ENCODE peak calls at places on chromosomes 16 and 17, in ten cellular contexts. R is A549, L is ovary, U is prostate gland, K is IMR-90, P is heart left ventricle, Y is tibial nerve, A is HCT116, T is Peyer's patch, C is lower leg skin. J is an unnamed sample.

GRCh38 chr17:27315322-27315721 is 21.4 kb downstream of the WSB1 start:
- DNase-seq in R (no peak), L (peak; percentile 67), U (peak; percentile 77), K (peak; percentile 94), P (peak; percentile 90), Y (peak; percentile 76), A (no peak), T (peak; percentile 70), C (no peak), J (peak; percentile 67)

GRCh38 chr17:59451706-59452105 is 113.7 kb upstream of the DHX40 start:
- DNase-seq in R (no peak), L (no peak), U (no peak), K (peak; percentile 77), P (no peak), Y (no peak), A (no peak), T (no peak), C (no peak), J (no peak)

GRCh38 chr16:73020409-73020884 is 27.5 kb downstream of the ZFHX3 start:
- DNase-seq in R (peak; percentile 84), L (no peak), U (peak; percentile 58), K (peak; percentile 92), P (peak; percentile 90), Y (peak; percentile 73), A (peak; percentile 72), T (peak; percentile 79), C (peak; percentile 66), J (peak; percentile 90)

GRCh38 chr17:30597776-30598288 is 120.6 kb downstream of the GOSR1 start:
- DNase-seq in R (no peak), L (no peak), U (no peak), K (peak; percentile 52), P (no peak), Y (no peak), A (no peak), T (no peak), C (no peak), J (no peak)

GRCh38 chr16:84638195-84638806 is 10.0 kb upstream of the KLHL36 start:
- DNase-seq in R (no peak), L (no peak), U (no peak), K (no peak), P (no peak), Y (no peak), A (no peak), T (no peak), C (no peak), J (no peak)

GRCh38 chr16:24539295-24539849 is at the start of gene RBBP6:
- DNase-seq in R (peak; percentile 77), L (peak; percentile 96), U (peak; percentile 96), K (peak; percentile 96), P (peak; percentile 97), Y (peak; percentile 92), A (peak; percentile 93), T (peak; percentile 97), C (peak; percentile 92), J (peak; percentile 96)

GRCh38 chr17:45146616-45147101 is 1.6 kb upstream of the HEXIM1 start:
- DNase-seq in R (no peak), L (no peak), U (peak; percentile 76), K (peak; percentile 82), P (no peak), Y (peak; percentile 58), A (no peak), T (peak; percentile 87), C (peak; percentile 59), J (peak; percentile 71)

GRCh38 chr16:57619133-57619605 is 9.3 kb upstream of the ADGRG1 start:
- DNase-seq in R (no peak), L (no peak), U (no peak), K (no peak), P (no peak), Y (no peak), A (no peak), T (peak; percentile 37), C (no peak), J (peak; percentile 22)

GRCh38 chr16:66289051-66289680 is 77.3 kb upstream of the CDH5 start:
- DNase-seq in R (no peak), L (no peak), U (no peak), K (no peak), P (no peak), Y (no peak), A (no peak), T (peak; percentile 31), C (no peak), J (no peak)

GRCh38 chr16:30185683-30186421 is 2.5 kb downstream of the CORO1A start:
- DNase-seq in R (no peak), L (peak; percentile 27), U (no peak), K (no peak), P (peak; percentile 63), Y (no peak), A (no peak), T (peak; percentile 94), C (no peak), J (peak; percentile 63)

GRCh38 chr16:22093952-22094351 is 1.6 kb downstream of the VWA3A start:
- DNase-seq in R (no peak), L (no peak), U (no peak), K (no peak), P (no peak), Y (no peak), A (no peak), T (no peak), C (no peak), J (no peak)

GRCh38 chr17:46847204-46848191 is 3.9 kb upstream of the WNT9B start:
- DNase-seq in R (no peak), L (no peak), U (no peak), K (no peak), P (no peak), Y (no peak), A (no peak), T (peak; percentile 68), C (no peak), J (no peak)

GRCh38 chr16:85536411-85537330 is 76.5 kb upstream of the GSE1 start:
- DNase-seq in R (no peak), L (no peak), U (no peak), K (no peak), P (no peak), Y (no peak), A (no peak), T (no peak), C (no peak), J (no peak)

GRCh38 chr16:11035096-11035495 is 90.7 kb downstream of the CLEC16A start:
- DNase-seq in R (no peak), L (no peak), U (no peak), K (no peak), P (no peak), Y (no peak), A (no peak), T (no peak), C (no peak), J (no peak)

GRCh38 chr17:4895676-4896331 is 3.5 kb upstream of the C17orf107 start:
- DNase-seq in R (no peak), L (no peak), U (no peak), K (no peak), P (no peak), Y (no peak), A (no peak), T (no peak), C (no peak), J (no peak)

GRCh38 chr17:75262112-75262606 is 480 bp downstream of the MRPS7 start:
- DNase-seq in R (no peak), L (no peak), U (no peak), K (no peak), P (no peak), Y (no peak), A (no peak), T (no peak), C (no peak), J (no peak)
- TF ChIP-seq POLR2A in R (no peak), L (no peak), U (no peak), K (no peak), P (no peak), Y (no peak), A (no peak), T (no peak), C (no peak), J (no peak)

GRCh38 chr16:53100889-53101288 is 46.1 kb downstream of the CHD9 start:
- DNase-seq in R (no peak), L (no peak), U (peak; percentile 27), K (no peak), P (no peak), Y (no peak), A (no peak), T (no peak), C (no peak), J (no peak)

GRCh38 chr16:53100131-53100748 is 45.4 kb downstream of the CHD9 start:
- DNase-seq in R (no peak), L (no peak), U (no peak), K (no peak), P (no peak), Y (no peak), A (no peak), T (no peak), C (no peak), J (no peak)

GRCh38 chr16:53098526-53099317 is 43.9 kb downstream of the CHD9 start:
- DNase-seq in R (peak; percentile 32), L (peak; percentile 86), U (peak; percentile 56), K (peak; percentile 96), P (peak; percentile 93), Y (peak; percentile 74), A (no peak), T (peak; percentile 87), C (peak; percentile 82), J (peak; percentile 76)

GRCh38 chr16:53097190-53097589 is 42.4 kb downstream of the CHD9 start:
- DNase-seq in R (no peak), L (no peak), U (no peak), K (no peak), P (no peak), Y (no peak), A (no peak), T (no peak), C (no peak), J (no peak)

GRCh38 chr16:53099318-53100130 is 44.7 kb downstream of the CHD9 start:
- DNase-seq in R (peak; percentile 86), L (peak; percentile 92), U (peak; percentile 96), K (peak; percentile 89), P (peak; percentile 96), Y (peak; percentile 70), A (peak; percentile 78), T (peak; percentile 94), C (peak; percentile 89), J (peak; percentile 91)
- TF ChIP-seq POLR2A in R (no peak), L (no peak), U (no peak), K (peak; percentile 13), P (no peak), Y (no peak), A (no peak), T (peak; percentile 65), C (no peak), J (no peak)

GRCh38 chr16:69089091-69089912 is 16.2 kb upstream of the HAS3 start:
- DNase-seq in R (no peak), L (no peak), U (no peak), K (peak; percentile 53), P (no peak), Y (no peak), A (no peak), T (no peak), C (no peak), J (peak; percentile 40)
- TF ChIP-seq POLR2A in R (no peak), L (no peak), U (no peak), K (no peak), P (no peak), Y (no peak), A (no peak), T (no peak), C (no peak), J (no peak)

DNA sequence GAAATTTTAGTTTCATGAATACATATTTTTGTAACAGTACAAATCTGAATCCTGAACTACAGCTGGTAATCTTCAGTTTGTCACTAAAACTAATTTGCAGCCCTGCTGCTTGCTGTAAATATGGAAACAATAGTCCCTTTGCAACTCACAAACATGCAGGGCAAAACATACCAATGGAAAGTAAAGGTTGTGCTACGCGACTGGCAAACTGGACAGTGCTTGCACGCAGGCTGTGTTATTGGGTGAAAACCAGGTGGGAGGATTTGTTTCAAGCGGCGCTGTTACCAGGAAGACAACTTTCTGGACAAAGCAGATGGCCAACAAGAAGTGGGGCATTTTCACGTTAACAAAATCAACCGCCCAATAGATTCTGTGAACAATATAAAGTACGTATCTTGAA is 93.5 kb downstream of the CDYL2 start:
- DNase-seq in R (no peak), L (no peak), U (no peak), K (no peak), P (no peak), Y (no peak), A (no peak), T (no peak), C (no peak), J (no peak)
- TF ChIP-seq POLR2A in R (no peak), L (no peak), U (no peak), K (no peak), P (no peak), Y (no peak), A (no peak), T (no peak), C (no peak), J (no peak)